ENCODE peak calls at places on chromosome 19, in six cellular contexts. One of them, this sample, is unnamed.

GRCh38 chr19:51295382-51296126 is 15.9 kb upstream of the IGLON5 start:
- DNase-seq in colonic mucosa: no peak
- DNase-seq in IMR-90: no peak
- DNase-seq in GM23338: peak; percentile 48
- DNase-seq in left ventricle myocardium inferior: no peak
- DNase-seq in kidney: no peak
- DNase-seq in this sample: no peak

GRCh38 chr19:18660051-18660910 is 23.2 kb upstream of the CRTC1 start:
- DNase-seq in colonic mucosa: no peak
- DNase-seq in IMR-90: peak; percentile 69
- DNase-seq in GM23338: no peak
- DNase-seq in left ventricle myocardium inferior: peak; percentile 67
- DNase-seq in kidney: peak; percentile 94
- DNase-seq in this sample: peak; percentile 81

GRCh38 chr19:34350161-34350561 is 14.8 kb upstream of the GPI start:
- DNase-seq in colonic mucosa: no peak
- DNase-seq in IMR-90: peak; percentile 43
- DNase-seq in GM23338: no peak
- DNase-seq in left ventricle myocardium inferior: no peak
- DNase-seq in kidney: no peak
- DNase-seq in this sample: peak; percentile 36

GRCh38 chr19:4066682-4067395 is at the start of gene ZBTB7A:
- DNase-seq in colonic mucosa: peak; percentile 88
- DNase-seq in IMR-90: peak; percentile 61
- DNase-seq in GM23338: peak; percentile 74
- DNase-seq in left ventricle myocardium inferior: peak; percentile 87
- DNase-seq in kidney: peak; percentile 96
- DNase-seq in this sample: peak; percentile 66

GRCh38 chr19:21434516-21434915 is 37.6 kb downstream of the ZNF493 start:
- DNase-seq in colonic mucosa: no peak
- DNase-seq in IMR-90: no peak
- DNase-seq in GM23338: no peak
- DNase-seq in left ventricle myocardium inferior: no peak
- DNase-seq in kidney: no peak
- DNase-seq in this sample: no peak

GRCh38 chr19:33456845-33457220 is 64.8 kb downstream of the PEPD start:
- DNase-seq in colonic mucosa: no peak
- DNase-seq in IMR-90: no peak
- DNase-seq in GM23338: no peak
- DNase-seq in left ventricle myocardium inferior: no peak
- DNase-seq in kidney: no peak
- DNase-seq in this sample: no peak

GRCh38 chr19:17159466-17160393 is 55.4 kb upstream of the USE1 start:
- DNase-seq in colonic mucosa: no peak
- DNase-seq in IMR-90: peak; percentile 6
- DNase-seq in GM23338: peak; percentile 92
- DNase-seq in left ventricle myocardium inferior: no peak
- DNase-seq in kidney: no peak
- DNase-seq in this sample: peak; percentile 14

GRCh38 chr19:46411088-46412033 is 2.0 kb downstream of the CCDC8 start:
- DNase-seq in colonic mucosa: no peak
- DNase-seq in IMR-90: no peak
- DNase-seq in GM23338: no peak
- DNase-seq in left ventricle myocardium inferior: no peak
- DNase-seq in kidney: peak; percentile 48
- DNase-seq in this sample: no peak

GRCh38 chr19:48390188-48391099 is 907 bp downstream of the KDELR1 start:
- DNase-seq in colonic mucosa: peak; percentile 67
- DNase-seq in IMR-90: peak; percentile 49
- DNase-seq in GM23338: peak; percentile 82
- DNase-seq in left ventricle myocardium inferior: peak; percentile 64
- DNase-seq in kidney: peak; percentile 88
- DNase-seq in this sample: peak; percentile 55

GRCh38 chr19:50759886-50760285 is 10.4 kb upstream of the GPR32 start:
- DNase-seq in colonic mucosa: no peak
- DNase-seq in IMR-90: peak; percentile 32
- DNase-seq in GM23338: peak; percentile 79
- DNase-seq in left ventricle myocardium inferior: no peak
- DNase-seq in kidney: no peak
- DNase-seq in this sample: peak; percentile 41

GRCh38 chr19:45884682-45885555 is 1.0 kb downstream of the IRF2BP1 start:
- DNase-seq in colonic mucosa: no peak
- DNase-seq in IMR-90: no peak
- DNase-seq in GM23338: peak; percentile 56
- DNase-seq in left ventricle myocardium inferior: no peak
- DNase-seq in kidney: peak; percentile 82
- DNase-seq in this sample: no peak

GRCh38 chr19:42528354-42529247 is at the start of gene CEACAM1:
- DNase-seq in colonic mucosa: peak; percentile 89
- DNase-seq in IMR-90: no peak
- DNase-seq in GM23338: no peak
- DNase-seq in left ventricle myocardium inferior: no peak
- DNase-seq in kidney: no peak
- DNase-seq in this sample: no peak

GRCh38 chr19:54247106-54247930 is 4.7 kb upstream of the LILRA6 start:
- DNase-seq in colonic mucosa: no peak
- DNase-seq in IMR-90: no peak
- DNase-seq in GM23338: no peak
- DNase-seq in left ventricle myocardium inferior: no peak
- DNase-seq in kidney: no peak
- DNase-seq in this sample: no peak

GRCh38 chr19:37790244-37790925 is 11.0 kb upstream of the ZNF573 start:
- DNase-seq in colonic mucosa: no peak
- DNase-seq in IMR-90: no peak
- DNase-seq in GM23338: peak; percentile 10
- DNase-seq in left ventricle myocardium inferior: no peak
- DNase-seq in kidney: no peak
- DNase-seq in this sample: no peak

GRCh38 chr19:15114153-15114540 is 6.9 kb downstream of the SYDE1 start:
- DNase-seq in colonic mucosa: no peak
- DNase-seq in IMR-90: peak; percentile 65
- DNase-seq in GM23338: no peak
- DNase-seq in left ventricle myocardium inferior: no peak
- DNase-seq in kidney: no peak
- DNase-seq in this sample: peak; percentile 79

GRCh38 chr19:3459322-3459881 is 20.9 kb downstream of the SMIM24 start:
- DNase-seq in colonic mucosa: peak; percentile 65
- DNase-seq in IMR-90: peak; percentile 94
- DNase-seq in GM23338: peak; percentile 78
- DNase-seq in left ventricle myocardium inferior: peak; percentile 91
- DNase-seq in kidney: peak; percentile 94
- DNase-seq in this sample: peak; percentile 93

GRCh38 chr19:4052114-4052992 is 14.3 kb downstream of the ZBTB7A start:
- DNase-seq in colonic mucosa: peak; percentile 90
- DNase-seq in IMR-90: peak; percentile 20
- DNase-seq in GM23338: no peak
- DNase-seq in left ventricle myocardium inferior: no peak
- DNase-seq in kidney: peak; percentile 95
- DNase-seq in this sample: peak; percentile 85

GRCh38 chr19:49224856-49225255 is 67.3 kb downstream of the TRPM4 start:
- DNase-seq in colonic mucosa: peak; percentile 68
- DNase-seq in IMR-90: peak; percentile 57
- DNase-seq in GM23338: peak; percentile 91
- DNase-seq in left ventricle myocardium inferior: peak; percentile 32
- DNase-seq in kidney: no peak
- DNase-seq in this sample: peak; percentile 53

GRCh38 chr19:48724796-48725753 is 5.5 kb upstream of the MAMSTR start:
- DNase-seq in colonic mucosa: peak; percentile 66
- DNase-seq in IMR-90: peak; percentile 93
- DNase-seq in GM23338: peak; percentile 92
- DNase-seq in left ventricle myocardium inferior: peak; percentile 52
- DNase-seq in kidney: no peak
- DNase-seq in this sample: peak; percentile 97

GRCh38 chr19:14022469-14022868 is 5.5 kb upstream of the RLN3 start:
- DNase-seq in colonic mucosa: no peak
- DNase-seq in IMR-90: peak; percentile 47
- DNase-seq in GM23338: no peak
- DNase-seq in left ventricle myocardium inferior: no peak
- DNase-seq in kidney: no peak
- DNase-seq in this sample: no peak

GRCh38 chr19:3054972-3055740 is 7.1 kb downstream of the TLE5 start:
- DNase-seq in colonic mucosa: no peak
- DNase-seq in IMR-90: peak; percentile 17
- DNase-seq in GM23338: no peak
- DNase-seq in left ventricle myocardium inferior: no peak
- DNase-seq in kidney: no peak
- DNase-seq in this sample: no peak

GRCh38 chr19:4523306-4524110 is 5.2 kb upstream of the PLIN4 start:
- DNase-seq in colonic mucosa: peak; percentile 55
- DNase-seq in IMR-90: peak; percentile 10
- DNase-seq in GM23338: peak; percentile 74
- DNase-seq in left ventricle myocardium inferior: peak; percentile 51
- DNase-seq in kidney: no peak
- DNase-seq in this sample: peak; percentile 49

GRCh38 chr19:21491161-21491560 is 14.2 kb upstream of the ZNF429 start:
- DNase-seq in colonic mucosa: no peak
- DNase-seq in IMR-90: peak; percentile 3
- DNase-seq in GM23338: no peak
- DNase-seq in left ventricle myocardium inferior: no peak
- DNase-seq in kidney: no peak
- DNase-seq in this sample: peak; percentile 14

GRCh38 chr19:18456974-18457373 is 19.0 kb upstream of the ISYNA1 start:
- DNase-seq in colonic mucosa: no peak
- DNase-seq in IMR-90: no peak
- DNase-seq in GM23338: no peak
- DNase-seq in left ventricle myocardium inferior: peak; percentile 63
- DNase-seq in kidney: peak; percentile 75
- DNase-seq in this sample: no peak

GRCh38 chr19:49808762-49809154 is 4.3 kb downstream of the FUZ start:
- DNase-seq in colonic mucosa: peak; percentile 97
- DNase-seq in IMR-90: peak; percentile 71
- DNase-seq in GM23338: peak; percentile 99
- DNase-seq in left ventricle myocardium inferior: peak; percentile 95
- DNase-seq in kidney: peak; percentile 97
- DNase-seq in this sample: peak; percentile 71

GRCh38 chr19:6057651-6058365 is 52.5 kb downstream of the RFX2 start:
- DNase-seq in colonic mucosa: peak; percentile 17
- DNase-seq in IMR-90: no peak
- DNase-seq in GM23338: no peak
- DNase-seq in left ventricle myocardium inferior: no peak
- DNase-seq in kidney: peak; percentile 62
- DNase-seq in this sample: no peak

GRCh38 chr19:6058411-6059201 is 51.7 kb downstream of the RFX2 start:
- DNase-seq in colonic mucosa: peak; percentile 16
- DNase-seq in IMR-90: no peak
- DNase-seq in GM23338: no peak
- DNase-seq in left ventricle myocardium inferior: no peak
- DNase-seq in kidney: peak; percentile 45
- DNase-seq in this sample: no peak

GRCh38 chr19:6056801-6057650 is 53.3 kb downstream of the RFX2 start:
- DNase-seq in colonic mucosa: peak; percentile 65
- DNase-seq in IMR-90: peak; percentile 91
- DNase-seq in GM23338: peak; percentile 68
- DNase-seq in left ventricle myocardium inferior: peak; percentile 76
- DNase-seq in kidney: peak; percentile 79
- DNase-seq in this sample: peak; percentile 97

GRCh38 chr19:6055013-6055795 is 55.1 kb downstream of the RFX2 start:
- DNase-seq in colonic mucosa: peak; percentile 9
- DNase-seq in IMR-90: no peak
- DNase-seq in GM23338: no peak
- DNase-seq in left ventricle myocardium inferior: no peak
- DNase-seq in kidney: peak; percentile 6
- DNase-seq in this sample: no peak

GRCh38 chr19:6056282-6056741 is 54.0 kb downstream of the RFX2 start:
- DNase-seq in colonic mucosa: peak; percentile 64
- DNase-seq in IMR-90: no peak
- DNase-seq in GM23338: no peak
- DNase-seq in left ventricle myocardium inferior: no peak
- DNase-seq in kidney: peak; percentile 49
- DNase-seq in this sample: no peak
- H3K4me3 ChIP-seq in colonic mucosa: no peak overlapping the region
- H3K4me3 ChIP-seq in IMR-90: no peak overlapping the region
- H3K4me3 ChIP-seq in GM23338: no peak overlapping the region
- H3K4me3 ChIP-seq in left ventricle myocardium inferior: peak overlapping the region; percentile 44
- H3K4me3 ChIP-seq in kidney: no peak overlapping the region
- H3K4me3 ChIP-seq in this sample: no peak overlapping the region

GRCh38 chr19:39212377-39212742 is 8.3 kb upstream of the SYCN start:
- DNase-seq in colonic mucosa: peak; percentile 43
- DNase-seq in IMR-90: no peak
- DNase-seq in GM23338: peak; percentile 88
- DNase-seq in left ventricle myocardium inferior: peak; percentile 24
- DNase-seq in kidney: no peak
- DNase-seq in this sample: peak; percentile 13
- TF ChIP-seq CTCF in colonic mucosa: no peak
- TF ChIP-seq CTCF in IMR-90: peak; percentile 32
- TF ChIP-seq CTCF in GM23338: peak; percentile 79
- TF ChIP-seq CTCF in left ventricle myocardium inferior: no peak
- TF ChIP-seq CTCF in kidney: no peak
- TF ChIP-seq CTCF in this sample: peak; percentile 40

DNA sequence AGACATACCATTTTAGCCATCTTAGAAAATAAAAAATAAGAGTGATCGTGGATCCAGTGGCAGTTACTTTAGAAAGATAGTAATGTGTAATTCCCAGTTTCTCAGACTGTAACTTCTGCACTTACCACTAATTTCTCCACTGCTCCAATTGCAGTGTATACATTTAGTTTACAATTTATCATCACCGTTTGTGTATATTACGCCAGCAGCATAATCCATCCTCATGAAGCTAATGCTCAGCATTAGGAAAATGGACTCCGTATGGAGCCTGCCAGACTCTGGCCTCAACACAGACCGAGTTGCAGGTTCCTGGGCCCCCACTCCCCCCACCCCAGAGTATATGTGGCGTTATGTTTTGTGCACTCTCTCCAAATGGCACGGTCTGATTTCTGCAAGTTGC is 279.1 kb downstream of the TSHZ3 start:
- DNase-seq in colonic mucosa: no peak
- DNase-seq in IMR-90: peak; percentile 39
- DNase-seq in GM23338: no peak
- DNase-seq in left ventricle myocardium inferior: no peak
- DNase-seq in kidney: no peak
- DNase-seq in this sample: no peak
- H3K4me3 ChIP-seq in colonic mucosa: no peak overlapping the region
- H3K4me3 ChIP-seq in IMR-90: no peak overlapping the region
- H3K4me3 ChIP-seq in GM23338: no peak overlapping the region
- H3K4me3 ChIP-seq in left ventricle myocardium inferior: no peak overlapping the region
- H3K4me3 ChIP-seq in kidney: no peak overlapping the region
- H3K4me3 ChIP-seq in this sample: no peak overlapping the region

GRCh38 chr19:44003461-44004134 is 841 bp downstream of the ZNF230 start:
- DNase-seq in colonic mucosa: peak; percentile 24
- DNase-seq in IMR-90: no peak
- DNase-seq in GM23338: peak; percentile 33
- DNase-seq in left ventricle myocardium inferior: no peak
- DNase-seq in kidney: peak; percentile 66
- DNase-seq in this sample: peak; percentile 14

GRCh38 chr19:44005968-44006367 is 3.2 kb downstream of the ZNF230 start:
- DNase-seq in colonic mucosa: no peak
- DNase-seq in IMR-90: peak; percentile 23
- DNase-seq in GM23338: no peak
- DNase-seq in left ventricle myocardium inferior: no peak
- DNase-seq in kidney: no peak
- DNase-seq in this sample: peak; percentile 64

GRCh38 chr19:44007473-44007872 is 4.7 kb downstream of the ZNF230 start:
- DNase-seq in colonic mucosa: no peak
- DNase-seq in IMR-90: no peak
- DNase-seq in GM23338: no peak
- DNase-seq in left ventricle myocardium inferior: no peak
- DNase-seq in kidney: no peak
- DNase-seq in this sample: no peak

GRCh38 chr19:44002212-44002565 is 568 bp upstream of the ZNF230 start:
- DNase-seq in colonic mucosa: no peak
- DNase-seq in IMR-90: peak; percentile 11
- DNase-seq in GM23338: no peak
- DNase-seq in left ventricle myocardium inferior: no peak
- DNase-seq in kidney: no peak
- DNase-seq in this sample: no peak

GRCh38 chr19:44002566-44003460 is at the start of gene ZNF230:
- DNase-seq in colonic mucosa: peak; percentile 95
- DNase-seq in IMR-90: peak; percentile 95
- DNase-seq in GM23338: peak; percentile 99
- DNase-seq in left ventricle myocardium inferior: peak; percentile 86
- DNase-seq in kidney: peak; percentile 95
- DNase-seq in this sample: peak; percentile 95
- TF ChIP-seq CTCF in colonic mucosa: no peak
- TF ChIP-seq CTCF in IMR-90: no peak
- TF ChIP-seq CTCF in GM23338: no peak
- TF ChIP-seq CTCF in left ventricle myocardium inferior: no peak
- TF ChIP-seq CTCF in kidney: no peak
- TF ChIP-seq CTCF in this sample: no peak